ENCODE peak calls at places on chromosomes 11 and 22, in four cellular contexts. V is GM06990, S is fibroblast of mammary gland, K is cardiac muscle cell. L is an unnamed sample.

GRCh38 chr11:120326845-120327281 is 1.8 kb downstream of the TLCD5 start:
- DNase-seq in V (peak; percentile 26), K (peak; percentile 35), S (peak; percentile 62), L (no peak)

GRCh38 chr11:67387074-67387473 is 4.7 kb upstream of the RAD9A start:
- DNase-seq in K (no peak), S (no peak), V (no peak), L (no peak)

GRCh38 chr11:61488651-61489291 is 19.8 kb upstream of the LRRC10B start:
- DNase-seq in S (peak; percentile 30), K (peak; percentile 59), V (no peak), L (peak; percentile 37)

GRCh38 chr11:74634537-74634936 is 42.2 kb downstream of the POLD3 start:
- DNase-seq in S (peak; percentile 70), V (no peak), K (peak; percentile 52), L (no peak)

GRCh38 chr11:58900479-58901420 is 38.5 kb upstream of the GLYATL1 start:
- DNase-seq in K (peak; percentile 88), S (peak; percentile 80), V (peak; percentile 58), L (peak; percentile 90)

GRCh38 chr11:111206472-111206871 is 39.1 kb upstream of the POU2AF2 start:
- DNase-seq in K (peak; percentile 64), V (no peak), S (peak; percentile 62), L (no peak)

GRCh38 chr11:70739811-70740474 is 341.6 kb downstream of the CTTN start:
- DNase-seq in V (no peak), K (no peak), S (no peak), L (no peak)

GRCh38 chr11:67032830-67033555 is 10.1 kb downstream of the SYT12 start:
- DNase-seq in S (peak; percentile 92), V (no peak), K (peak; percentile 90), L (no peak)

GRCh38 chr11:31805629-31806185 is 5.4 kb downstream of the PAX6 start:
- DNase-seq in S (no peak), K (no peak), V (no peak), L (no peak)

GRCh38 chr11:12761029-12761428 is 86.8 kb downstream of the TEAD1 start:
- DNase-seq in V (no peak), S (peak; percentile 53), K (peak; percentile 51), L (no peak)

GRCh38 chr11:62122076-62122475 is 1.7 kb upstream of the INCENP start:
- DNase-seq in S (no peak), V (no peak), K (no peak), L (no peak)

GRCh38 chr11:7759010-7759409 is 37.7 kb downstream of the OR5P2 start:
- DNase-seq in S (no peak), K (no peak), V (no peak), L (no peak)

GRCh38 chr11:85710912-85711311 is 24.9 kb upstream of the CCDC89 start:
- DNase-seq in K (no peak), S (no peak), V (no peak), L (no peak)

GRCh38 chr11:46948378-46949131 is 12.0 kb downstream of the CSTPP1 start:
- DNase-seq in S (peak; percentile 75), K (peak; percentile 60), V (no peak), L (no peak)

GRCh38 chr11:26483101-26483500 is 89.0 kb downstream of the MUC15 start:
- DNase-seq in K (no peak), V (no peak), S (peak; percentile 81), L (no peak)

GRCh38 chr22:37175414-37176144 is 12.5 kb downstream of the C1QTNF6 start:
- DNase-seq in S (peak; percentile 14), V (no peak), K (no peak), L (no peak)

GRCh38 chr22:50403701-50404101 is 60.6 kb downstream of the PPP6R2 start:
- DNase-seq in V (no peak), S (no peak), K (peak; percentile 25), L (no peak)

GRCh38 chr11:77073328-77074001 is 6.7 kb downstream of the CAPN5 start:
- DNase-seq in V (no peak), K (peak; percentile 96), S (peak; percentile 96), L (no peak)

GRCh38 chr11:64813826-64814225 is 3.5 kb upstream of the MEN1 start:
- DNase-seq in S (no peak), K (no peak), V (no peak), L (no peak)

GRCh38 chr11:2888266-2888968 is 2.8 kb upstream of the CDKN1C start:
- DNase-seq in V (no peak), K (peak; percentile 94), S (peak; percentile 82), L (peak; percentile 98)

GRCh38 chr11:66743271-66743968 is 14.4 kb upstream of the SPTBN2 start:
- DNase-seq in V (no peak), S (no peak), K (no peak), L (no peak)

GRCh38 chr22:29848115-29848514 is 10.0 kb upstream of the ASCC2 start:
- DNase-seq in K (no peak), S (no peak), V (no peak), L (no peak)

GRCh38 chr11:120326228-120326627 is 1.1 kb downstream of the TLCD5 start:
- DNase-seq in S (peak; percentile 84), V (no peak), K (peak; percentile 76), L (no peak)

GRCh38 chr11:124402326-124402922 is 3.6 kb upstream of the OR8B3 start:
- DNase-seq in V (peak; percentile 11), K (peak; percentile 93), S (peak; percentile 86), L (peak; percentile 71)

GRCh38 chr11:200224-201003 is 6.8 kb downstream of the BET1L start:
- DNase-seq in V (no peak), S (no peak), K (no peak), L (no peak)

GRCh38 chr22:24178502-24179440 is 2.5 kb upstream of the SUSD2 start:
- DNase-seq in V (no peak), S (no peak), K (no peak), L (no peak)
- TF ChIP-seq CTCF in V (peak; percentile 43), S (peak; percentile 41), K (peak; percentile 42), L (peak; percentile 19)

GRCh38 chr11:10857604-10858504 is at the start of gene ZBED5:
- DNase-seq in S (peak; percentile 96), V (peak; percentile 99), K (peak; percentile 98), L (peak; percentile 95)
- TF ChIP-seq CTCF in S (no peak), V (no peak), K (peak; percentile 21), L (no peak)

DNA sequence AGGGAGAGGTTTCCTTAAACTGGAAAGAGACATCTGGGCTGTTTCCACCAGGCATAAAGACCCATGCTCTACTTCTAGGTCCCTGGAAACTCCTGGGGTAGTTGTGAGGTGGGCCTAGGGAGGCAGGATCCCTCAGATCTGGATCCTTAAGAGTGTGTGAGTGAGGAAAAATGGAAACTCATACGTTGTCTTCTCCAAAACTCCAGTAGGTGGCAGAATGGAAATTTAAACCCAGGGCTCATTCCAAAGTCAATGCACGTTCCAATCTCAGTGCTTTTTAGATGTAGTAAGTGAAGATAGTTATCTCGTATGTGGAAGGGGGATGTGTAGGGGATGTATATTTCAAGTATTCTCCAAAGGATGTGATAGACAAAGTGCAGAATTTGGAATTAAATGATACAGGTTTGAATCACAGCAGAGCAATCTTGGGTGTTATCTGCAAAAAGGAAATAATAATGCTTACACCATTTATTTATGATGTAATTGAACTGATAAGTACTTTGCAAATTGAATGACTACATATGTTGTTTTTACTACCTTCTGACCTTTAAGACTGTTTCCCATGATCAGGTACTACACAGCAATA is 13.1 kb upstream of the MMP1 start:
- DNase-seq in V (no peak), K (peak; percentile 24), S (peak; percentile 38), L (no peak)
- TF ChIP-seq CTCF in V (peak; percentile 42), K (peak; percentile 52), S (peak; percentile 66), L (no peak)

GRCh38 chr11:41845066-41845465 is 385.6 kb upstream of the LRRC4C start:
- DNase-seq in K (no peak), S (no peak), V (no peak), L (no peak)
- TF ChIP-seq CTCF in K (no peak), S (no peak), V (no peak), L (no peak)

DNA sequence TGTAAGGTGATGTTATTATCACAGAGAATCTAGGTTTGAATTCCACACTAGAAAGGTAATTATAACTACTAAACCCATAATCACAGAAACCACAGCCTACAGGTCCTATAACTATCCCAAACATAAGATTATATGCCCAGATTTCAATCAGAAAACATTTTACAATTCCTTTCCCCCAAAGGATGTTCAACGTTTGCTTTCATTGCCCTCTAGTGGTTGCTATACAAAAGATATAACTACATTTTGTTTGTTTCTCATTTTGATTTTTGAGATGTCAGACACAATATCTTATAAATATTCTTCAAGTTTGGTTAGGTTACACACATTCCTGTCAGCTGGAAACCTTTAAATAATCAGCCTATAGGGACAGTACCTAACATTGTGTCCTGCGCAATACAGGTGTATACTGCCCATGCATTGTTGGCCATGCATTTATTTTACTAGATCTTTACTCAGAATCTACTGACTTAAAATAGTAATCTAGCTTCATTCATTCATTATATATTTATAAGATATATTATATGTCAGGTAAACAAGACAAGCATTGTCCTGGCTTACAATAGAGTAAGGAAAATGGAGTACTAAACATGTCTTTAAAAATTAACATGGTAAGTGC is 530.5 kb upstream of the CCDC90B start:
- DNase-seq in K (peak; percentile 41), V (no peak), S (peak; percentile 30), L (no peak)
- TF ChIP-seq CTCF in K (peak; percentile 60), V (peak; percentile 61), S (peak; percentile 62), L (peak; percentile 76)